ENCODE peak calls at places on chromosomes 7 and 10, in eight cellular contexts. M, D, L, H, C, U, J and V are unnamed samples.
A peak's percentile ranks its signal among the peaks of the same experiment; 100 is the strongest.

GRCh38 chr7:151038951-151039849 is 9.1 kb upstream of the ASIC3 start:
- DNase-seq in H (peak; percentile 96), D (peak; percentile 72), C (no peak), U (no peak), M (no peak), J (peak; percentile 64), L (no peak), V (no peak)

GRCh38 chr10:112421731-112422130 is 25.0 kb downstream of the ZDHHC6 start:
- DNase-seq in D (no peak), J (no peak), U (no peak), M (no peak), C (no peak), H (no peak), L (no peak), V (no peak)

GRCh38 chr7:27200761-27201230 is 905 bp upstream of the HOXA13 start:
- DNase-seq in M (no peak), C (no peak), J (no peak), H (no peak), L (no peak), D (no peak), U (no peak), V (no peak)

GRCh38 chr10:91220194-91220953 is at the start of gene PCGF5:
- DNase-seq in H (no peak), U (peak; percentile 53), D (peak; percentile 95), J (peak; percentile 95), L (peak; percentile 99), C (peak; percentile 84), M (peak; percentile 90), V (peak; percentile 94)

GRCh38 chr10:9605231-9605630 is 1412.4 kb upstream of the CELF2 start:
- DNase-seq in L (no peak), C (no peak), U (no peak), J (no peak), M (no peak), D (no peak), H (no peak), V (no peak)

GRCh38 chr7:128092221-128092620 is 61.0 kb upstream of the LRRC4 start:
- DNase-seq in J (no peak), C (no peak), D (peak; percentile 36), U (no peak), M (no peak), L (no peak), H (no peak), V (no peak)

GRCh38 chr10:4663162-4663992 is 162.6 kb upstream of the AKR1E2 start:
- DNase-seq in H (peak; percentile 94), M (peak; percentile 11), J (peak; percentile 77), D (peak; percentile 53), U (peak; percentile 97), L (no peak), C (no peak), V (no peak)

GRCh38 chr10:44278669-44279337 is 106.1 kb downstream of the CXCL12 start:
- DNase-seq in L (no peak), U (no peak), J (no peak), D (no peak), C (no peak), M (no peak), H (no peak), V (no peak)

GRCh38 chr7:11163220-11163619 is 189.5 kb downstream of the PHF14 start:
- DNase-seq in M (no peak), J (no peak), U (no peak), H (no peak), L (no peak), C (no peak), D (no peak), V (no peak)

GRCh38 chr10:74244097-74244685 is 93.2 kb downstream of the ADK start:
- DNase-seq in D (no peak), J (no peak), M (peak; percentile 49), H (no peak), L (no peak), C (no peak), U (peak; percentile 42), V (no peak)

GRCh38 chr10:13371879-13372470 is 23.9 kb upstream of the SEPHS1 start:
- DNase-seq in J (peak; percentile 73), D (peak; percentile 76), H (peak; percentile 55), C (peak; percentile 57), L (peak; percentile 79), U (peak; percentile 81), M (peak; percentile 91), V (peak; percentile 57)

GRCh38 chr10:12513003-12513365 is 163.6 kb downstream of the CAMK1D start:
- DNase-seq in M (no peak), C (no peak), H (no peak), D (no peak), L (no peak), J (no peak), U (no peak), V (no peak)

GRCh38 chr7:67348171-67348570 is 351.5 kb downstream of the TYW1 start:
- DNase-seq in L (no peak), H (no peak), C (no peak), U (no peak), M (no peak), J (no peak), D (no peak), V (no peak)

GRCh38 chr7:124072603-124073324 is 39.9 kb upstream of the TMEM229A start:
- DNase-seq in U (no peak), H (no peak), M (no peak), L (no peak), J (no peak), C (no peak), D (no peak), V (no peak)

GRCh38 chr7:5636914-5637313 is 144.5 kb downstream of the RNF216 start:
- DNase-seq in M (no peak), D (peak; percentile 31), C (no peak), U (no peak), J (peak; percentile 62), L (peak; percentile 74), H (no peak), V (no peak)

GRCh38 chr7:27453702-27454405 is 208.8 kb downstream of the HIBADH start:
- DNase-seq in J (no peak), C (no peak), M (no peak), U (no peak), H (no peak), L (no peak), D (no peak), V (no peak)

GRCh38 chr7:20267482-20267881 is 50.3 kb upstream of the MACC1 start:
- DNase-seq in M (peak; percentile 59), U (no peak), D (no peak), H (no peak), L (peak; percentile 47), J (no peak), C (no peak), V (no peak)

GRCh38 chr7:22193361-22194016 is 163.5 kb downstream of the RAPGEF5 start:
- DNase-seq in J (no peak), M (peak; percentile 89), L (no peak), H (no peak), C (no peak), U (no peak), D (no peak), V (peak; percentile 59)

GRCh38 chr7:57876-58275 is 134.5 kb upstream of the FAM20C start:
- DNase-seq in C (no peak), U (no peak), D (no peak), J (no peak), H (no peak), L (peak; percentile 28), M (no peak), V (peak; percentile 42)

GRCh38 chr7:30028749-30029635 is 780 bp downstream of the PLEKHA8 start:
- DNase-seq in C (peak; percentile 19), H (no peak), D (no peak), L (no peak), J (no peak), U (peak; percentile 12), M (peak; percentile 85), V (no peak)

GRCh38 chr7:88357295-88357694 is 50.6 kb upstream of the STEAP4 start:
- DNase-seq in M (peak; percentile 27), L (no peak), H (no peak), D (peak; percentile 29), J (no peak), U (no peak), C (no peak), V (no peak)

GRCh38 chr7:5690931-5691461 is 90.5 kb downstream of the RNF216 start:
- DNase-seq in L (no peak), H (no peak), C (no peak), M (no peak), J (no peak), U (no peak), D (no peak), V (no peak)

GRCh38 chr7:39085590-39086049 is 107.9 kb downstream of the POU6F2 start:
- DNase-seq in L (no peak), M (peak; percentile 45), U (no peak), D (no peak), H (no peak), J (no peak), C (no peak), V (no peak)

GRCh38 chr10:15630353-15630752 is 89.4 kb downstream of the ITGA8 start:
- DNase-seq in U (no peak), D (no peak), L (no peak), M (no peak), J (no peak), C (no peak), H (no peak), V (no peak)
- TF ChIP-seq POLR2AphosphoS5 in U (no peak), D (no peak), L (no peak), M (no peak), J (no peak), C (no peak), H (no peak), V (no peak)

DNA sequence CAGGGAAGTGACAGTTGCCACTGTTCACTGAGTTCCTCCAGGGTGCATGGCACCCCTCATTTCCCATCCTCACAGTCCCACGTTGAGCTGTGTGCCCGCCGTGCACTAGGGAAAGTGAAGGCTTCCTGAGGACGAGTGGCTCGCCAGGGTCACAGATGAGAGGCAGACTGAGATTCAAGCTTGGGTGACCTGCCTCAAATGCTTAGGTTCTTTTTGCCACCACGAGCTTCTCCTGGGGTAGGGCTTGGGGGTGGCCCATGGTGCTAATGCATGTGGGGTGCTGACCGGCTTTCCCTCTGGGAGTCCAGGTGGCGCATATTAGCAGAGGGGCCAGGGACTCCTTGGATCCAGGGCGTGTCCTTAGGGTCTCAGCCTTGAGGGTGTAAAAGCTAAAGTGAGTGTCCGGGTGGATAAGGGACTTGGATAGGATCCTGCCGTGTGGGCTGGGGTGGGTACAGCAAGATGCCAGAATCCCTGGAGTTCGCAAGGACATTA is 1.9 kb downstream of the CALHM2 start:
- DNase-seq in L (no peak), H (no peak), M (no peak), J (no peak), D (no peak), U (no peak), C (no peak), V (no peak)
- TF ChIP-seq POLR2AphosphoS5 in L (no peak), H (no peak), M (no peak), J (no peak), D (no peak), U (no peak), C (no peak), V (no peak)

DNA sequence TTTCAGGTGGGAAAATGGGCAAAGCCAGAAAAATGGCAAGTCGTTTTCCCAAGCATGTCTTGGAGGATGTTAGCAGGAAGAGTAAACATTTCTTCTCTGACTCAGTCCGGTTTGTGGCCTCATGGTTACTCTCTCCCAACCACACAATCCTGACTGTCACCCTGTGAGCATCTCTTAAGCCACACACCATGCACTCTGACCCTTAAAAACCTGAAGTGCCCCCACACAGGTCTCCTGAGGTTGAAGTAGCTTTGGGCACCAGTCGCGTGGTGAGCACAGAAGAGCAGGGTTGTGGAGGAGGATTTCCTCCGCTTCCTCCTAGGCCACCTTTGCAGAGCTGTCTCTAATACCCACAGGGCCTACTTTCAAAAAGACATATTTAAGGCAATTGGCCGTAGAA is 387.3 kb upstream of the NPVF start:
- DNase-seq in J (no peak), M (no peak), H (no peak), C (no peak), L (no peak), U (no peak), D (no peak), V (no peak)
- TF ChIP-seq POLR2AphosphoS5 in J (no peak), M (no peak), H (no peak), C (no peak), L (no peak), U (no peak), D (no peak), V (no peak)

GRCh38 chr7:107879400-107880035 is 11.5 kb upstream of the DLD start:
- DNase-seq in J (peak; percentile 46), M (peak; percentile 70), C (no peak), U (peak; percentile 52), D (peak; percentile 59), H (peak; percentile 56), L (no peak), V (no peak)
- TF ChIP-seq POLR2AphosphoS5 in J (no peak), M (no peak), C (no peak), U (no peak), D (no peak), H (no peak), L (no peak), V (no peak)